ENCODE peak calls at places on chromosomes 4 and X, in ten cellular contexts. M is lower leg skin, N is stomach, H is right lobe of liver, O is heart left ventricle, U is uterus, G is tibial nerve, E is endothelial cell of umbilical vein, X is HCT116, W is prostate gland. V is an unnamed sample.

GRCh38 chr4:13534344-13535063 is 9.8 kb downstream of the NKX3-2 start:
- DNase-seq in W (no peak), E (no peak), M (no peak), O (no peak), X (no peak), U (no peak), H (no peak), N (no peak), G (no peak), V (peak)

GRCh38 chr4:7422898-7423180 is 11.9 kb downstream of the PSAPL1 start:
- DNase-seq in U (no peak), H (no peak), E (no peak), W (no peak), X (no peak), M (no peak), G (no peak), O (no peak), N (no peak), V (no peak)

GRCh38 chr4:88514557-88515511 is 8.7 kb downstream of the PYURF start:
- DNase-seq in E (no peak), N (no peak), O (no peak), M (no peak), X (no peak), W (peak), H (no peak), G (no peak), U (no peak), V (no peak)

GRCh38 chr4:160403066-160403465 is 1300.2 kb downstream of the RAPGEF2 start:
- DNase-seq in N (no peak), O (no peak), M (no peak), X (no peak), H (no peak), W (no peak), E (no peak), G (no peak), U (no peak), V (no peak)

GRCh38 chr4:121199742-121200561 is 35.8 kb upstream of the TNIP3 start:
- DNase-seq in U (no peak), X (no peak), M (no peak), O (no peak), H (no peak), N (no peak), E (no peak), W (no peak), G (no peak), V (peak)

GRCh38 chr4:2292679-2293108 is 30.8 kb upstream of the MXD4 start:
- DNase-seq in W (no peak), X (no peak), M (no peak), U (peak), G (no peak), N (no peak), H (no peak), E (no peak), O (no peak), V (no peak)

GRCh38 chrX:118066867-118067515 is 49.6 kb downstream of the KLHL13 start:
- DNase-seq in X (no peak), O (no peak), E (no peak), H (no peak), N (no peak), W (no peak), G (no peak), M (no peak), U (no peak), V (no peak)

GRCh38 chrX:107712231-107713204 is 63.1 kb downstream of the TSC22D3 start:
- DNase-seq in E (no peak), W (no peak), O (no peak), H (no peak), U (no peak), G (no peak), M (peak), X (no peak), N (no peak), V (no peak)

GRCh38 chr4:51895816-51896408 is 53.0 kb downstream of the DCUN1D4 start:
- DNase-seq in E (peak), U (peak), G (peak), W (peak), H (peak), O (peak), X (peak), M (peak), N (peak), V (peak)

DNA sequence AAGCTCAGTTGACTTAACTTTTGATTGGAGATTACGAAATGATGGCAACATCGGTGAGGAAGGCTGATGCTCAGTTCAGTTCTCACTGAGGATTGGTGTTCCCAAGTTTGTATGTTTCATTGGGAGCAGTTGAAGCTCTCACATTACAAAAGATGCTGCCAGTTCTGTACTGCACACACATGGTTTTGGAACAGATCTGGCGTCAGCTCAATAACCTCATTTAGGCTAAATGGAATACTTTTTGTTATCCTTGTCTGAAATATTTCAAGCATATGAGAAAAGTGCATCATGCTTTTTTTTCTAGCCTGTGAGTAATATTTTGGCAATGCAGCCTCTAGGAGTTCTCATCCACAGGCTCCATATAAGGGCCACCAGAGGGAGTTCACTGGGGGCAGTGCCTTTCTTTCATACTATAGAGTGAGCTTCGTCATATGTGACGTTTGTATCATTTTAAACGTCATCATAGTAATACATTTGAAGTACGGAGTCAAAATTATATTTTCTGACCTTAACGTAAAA is 4.1 kb downstream of the ENPEP start:
- DNase-seq in N (no peak), W (no peak), M (no peak), E (no peak), U (peak), O (no peak), H (no peak), X (no peak), G (no peak), V (no peak)
- TF ChIP-seq CTCF in N (no peak), W (no peak), M (no peak), E (no peak), U (peak), O (no peak), H (no peak), X (peak), G (no peak), V (no peak)

GRCh38 chrX:41350150-41350975 is 16.4 kb downstream of the DDX3X start:
- DNase-seq in O (no peak), W (no peak), G (no peak), E (peak), H (no peak), X (no peak), M (no peak), N (no peak), U (no peak), V (peak)
- TF ChIP-seq POLR2A in O (no peak), W (no peak), G (no peak), E (peak), H (no peak), X (no peak), M (no peak), N (no peak), U (no peak), V (peak)

DNA sequence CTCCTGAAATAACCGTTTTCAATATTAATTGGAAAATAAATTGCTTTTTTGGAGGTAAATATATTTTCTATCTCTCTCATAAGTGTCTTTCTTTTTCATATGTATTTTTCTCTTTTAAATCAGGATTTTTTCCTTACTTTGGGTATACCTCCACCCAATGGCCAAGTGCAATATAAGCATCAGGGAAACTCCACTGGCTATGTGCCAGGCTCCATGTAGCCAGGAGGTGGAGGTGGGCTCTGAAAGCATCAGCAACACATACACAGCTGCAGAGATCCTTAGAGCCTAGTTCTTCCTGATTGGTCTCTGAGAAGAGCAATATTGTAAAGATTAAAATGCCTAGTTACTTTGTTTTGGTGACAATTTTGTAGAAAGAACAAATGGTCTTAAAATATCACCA is 3.4 kb downstream of the GABRA2 start:
- DNase-seq in H (no peak), X (no peak), O (no peak), M (no peak), E (no peak), U (no peak), G (no peak), W (no peak), N (no peak), V (no peak)
- TF ChIP-seq CTCF in H (no peak), X (no peak), O (no peak), M (no peak), E (no peak), U (no peak), G (no peak), W (no peak), N (no peak), V (no peak)

GRCh38 chrX:123859828-123860505 is at the start of gene XIAP:
- DNase-seq in X (peak), O (peak), N (peak), G (peak), W (peak), U (peak), M (peak), E (peak), H (peak), V (peak)
- TF ChIP-seq POLR2A in X (no peak), O (no peak), N (no peak), G (peak), W (peak), U (no peak), M (no peak), E (no peak), H (peak), V (no peak)

GRCh38 chrX:8879750-8880149 is 78.6 kb upstream of the FAM9A start:
- DNase-seq in M (no peak), X (no peak), U (no peak), N (peak), G (no peak), O (no peak), H (no peak), W (no peak), E (peak), V (peak)
- TF ChIP-seq CTCF in M (no peak), X (peak), U (no peak), N (peak), G (no peak), O (peak), H (peak), W (peak), E (peak), V (peak)

DNA sequence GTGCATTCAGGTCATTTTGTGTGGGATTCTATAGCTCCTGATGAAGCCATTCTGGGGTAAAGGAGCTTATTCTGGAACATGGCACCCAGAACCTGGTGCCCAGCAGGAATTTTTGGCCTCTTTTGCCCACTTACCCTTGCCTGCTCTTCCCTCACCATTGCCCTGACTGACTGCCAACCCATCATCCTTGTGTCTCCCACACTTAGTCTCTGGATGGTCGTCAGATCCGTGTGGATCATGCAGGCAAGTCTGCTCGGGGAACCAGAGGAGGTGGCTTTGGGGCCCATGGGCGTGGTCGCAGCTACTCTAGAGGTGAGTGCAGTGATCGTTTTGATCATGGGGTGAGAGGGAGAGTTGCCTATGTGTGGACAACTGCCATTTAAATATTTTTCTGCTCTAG is 1.8 kb downstream of the RBM3 start:
- DNase-seq in H (no peak), X (no peak), G (no peak), N (no peak), W (no peak), E (no peak), O (no peak), U (no peak), M (no peak), V (no peak)
- TF ChIP-seq POLR2A in H (no peak), X (no peak), G (no peak), N (no peak), W (no peak), E (no peak), O (no peak), U (no peak), M (no peak), V (no peak)

GRCh38 chrX:68917799-68918198 is 89.0 kb downstream of the EFNB1 start:
- DNase-seq in E (no peak), U (no peak), O (no peak), N (no peak), G (no peak), X (no peak), W (no peak), M (no peak), H (no peak), V (no peak)
- TF ChIP-seq CTCF in E (no peak), U (no peak), O (no peak), N (no peak), G (no peak), X (no peak), W (no peak), M (no peak), H (no peak), V (no peak)

GRCh38 chrX:20265726-20266681 is 705 bp downstream of the RPS6KA3 start:
- DNase-seq in H (peak), G (no peak), O (peak), W (peak), X (no peak), U (peak), M (no peak), N (no peak), E (peak), V (peak)

GRCh38 chrX:20266810-20267598 is at the start of gene RPS6KA3:
- DNase-seq in U (peak), E (peak), M (peak), X (peak), G (peak), H (peak), N (peak), W (peak), O (peak), V (peak)

GRCh38 chrX:20263474-20263873 is 3.2 kb downstream of the RPS6KA3 start:
- DNase-seq in M (no peak), W (no peak), G (no peak), O (no peak), H (no peak), N (no peak), X (no peak), U (no peak), E (peak), V (peak)

GRCh38 chrX:20267599-20267923 is 852 bp upstream of the RPS6KA3 start:
- DNase-seq in X (no peak), U (no peak), O (peak), N (no peak), G (no peak), H (no peak), E (peak), W (no peak), M (no peak), V (no peak)

GRCh38 chrX:20265221-20265725 is 1.4 kb downstream of the RPS6KA3 start:
- DNase-seq in W (peak), O (peak), X (peak), U (peak), G (peak), M (peak), N (peak), H (peak), E (peak), V (peak)
- TF ChIP-seq POLR2A in W (peak), O (no peak), X (no peak), U (no peak), G (no peak), M (no peak), N (peak), H (peak), E (no peak), V (no peak)

V was measured in NB4.